ENCODE peak calls at places on chromosomes 7 and 10, in seven cellular contexts. G, F, Q, Y, J, S and W are unnamed samples.

GRCh38 chr10:24622781-24623301 is 100.8 kb downstream of the ARHGAP21 start:
- DNase-seq in Q (no peak), F (no peak), Y (no peak), S (peak; percentile 32), J (peak; percentile 78), G (no peak), W (peak; percentile 56)

GRCh38 chr7:45259966-45260646 is 102.5 kb downstream of the RAMP3 start:
- DNase-seq in G (peak; percentile 20), F (peak; percentile 88), Q (peak; percentile 29), Y (peak; percentile 18), J (peak; percentile 61), S (peak; percentile 53), W (peak; percentile 35)

GRCh38 chr7:101172005-101172853 is 6.9 kb upstream of the VGF start:
- DNase-seq in Q (peak; percentile 58), S (no peak), F (peak; percentile 29), G (no peak), Y (no peak), J (peak; percentile 53), W (no peak)

GRCh38 chr7:141737118-141737835 is 881 bp upstream of the SSBP1 start:
- DNase-seq in F (peak; percentile 33), Y (peak; percentile 6), G (no peak), Q (peak; percentile 35), J (peak; percentile 36), S (peak; percentile 16), W (peak; percentile 9)

GRCh38 chr7:24978837-24979469 is 1.0 kb downstream of the OSBPL3 start:
- DNase-seq in Q (peak; percentile 69), Y (no peak), J (no peak), G (peak; percentile 34), F (no peak), S (no peak), W (no peak)

GRCh38 chr10:34112431-34112830 is 702.7 kb downstream of the PARD3 start:
- DNase-seq in Q (no peak), Y (no peak), S (peak; percentile 47), G (no peak), F (no peak), J (no peak), W (no peak)

GRCh38 chr10:21069929-21070363 is 172.8 kb upstream of the NEBL start:
- DNase-seq in Q (no peak), G (no peak), Y (no peak), S (no peak), J (no peak), F (no peak), W (no peak)

GRCh38 chr7:67692425-67692824 is 695.8 kb downstream of the TYW1 start:
- DNase-seq in F (no peak), Y (peak; percentile 93), J (no peak), G (peak; percentile 63), Q (no peak), S (no peak), W (peak; percentile 61)

GRCh38 chr10:1652151-1652550 is 85.2 kb downstream of the ADARB2 start:
- DNase-seq in S (no peak), Q (no peak), Y (no peak), G (no peak), F (no peak), J (no peak), W (no peak)

GRCh38 chr10:22086730-22087364 is 83.3 kb upstream of the DNAJC1 start:
- DNase-seq in Q (peak; percentile 30), Y (peak; percentile 62), S (peak; percentile 92), F (no peak), J (no peak), G (no peak), W (peak; percentile 54)

GRCh38 chr7:64558323-64558705 is 4.6 kb downstream of the ZNF680 start:
- DNase-seq in S (no peak), J (peak; percentile 51), Y (no peak), Q (no peak), G (no peak), F (no peak), W (no peak)

GRCh38 chr10:79367421-79368189 is 20.3 kb downstream of the PPIF start:
- DNase-seq in F (no peak), G (no peak), J (no peak), Q (no peak), Y (peak; percentile 53), S (peak; percentile 65), W (peak; percentile 26)

GRCh38 chr10:58414270-58415041 is 29.2 kb downstream of the TFAM start:
- DNase-seq in F (no peak), S (peak; percentile 86), Q (peak; percentile 95), G (peak; percentile 48), J (no peak), Y (peak; percentile 81), W (peak; percentile 71)

GRCh38 chr10:120182431-120182830 is 274.6 kb upstream of the PLPP4 start:
- DNase-seq in G (no peak), J (no peak), Q (no peak), S (no peak), Y (no peak), F (no peak), W (no peak)

GRCh38 chr10:43905502-43906236 is 257.0 kb upstream of the ZNF32 start:
- DNase-seq in Y (no peak), G (no peak), S (peak; percentile 42), J (no peak), F (no peak), Q (no peak), W (no peak)

GRCh38 chr7:12694817-12695216 is 7.4 kb downstream of the ARL4A start:
- DNase-seq in S (no peak), Q (no peak), F (no peak), Y (no peak), J (no peak), G (no peak), W (no peak)

GRCh38 chr10:96906864-96907263 is 74.8 kb downstream of the LCOR start:
- DNase-seq in Q (peak; percentile 44), Y (no peak), J (no peak), G (no peak), F (no peak), S (no peak), W (no peak)

GRCh38 chr7:81625311-81625651 is 144.6 kb downstream of the HGF start:
- DNase-seq in Q (no peak), G (no peak), F (no peak), S (no peak), J (no peak), Y (no peak), W (no peak)

GRCh38 chr7:130879191-130879590 is 145.2 kb upstream of the KLF14 start:
- DNase-seq in F (no peak), J (no peak), G (no peak), Y (no peak), Q (peak; percentile 29), S (peak; percentile 46), W (peak; percentile 26)

GRCh38 chr10:101972761-101973160 is 83.2 kb downstream of the ARMH3 start:
- DNase-seq in G (no peak), F (no peak), J (no peak), Y (no peak), S (no peak), Q (no peak), W (peak; percentile 13)

GRCh38 chr7:101677421-101678137 is 48.5 kb upstream of the MYL10 start:
- DNase-seq in G (no peak), Y (peak; percentile 89), J (no peak), F (no peak), Q (peak; percentile 56), S (peak; percentile 56), W (peak; percentile 73)

GRCh38 chr7:118626739-118627138 is 402.2 kb downstream of the ANKRD7 start:
- DNase-seq in S (no peak), J (peak; percentile 1), Q (no peak), G (no peak), Y (no peak), F (no peak), W (no peak)

GRCh38 chr7:54839538-54840213 is 80.7 kb upstream of the SEC61G start:
- DNase-seq in Y (peak; percentile 70), S (peak; percentile 81), F (no peak), Q (peak; percentile 77), J (no peak), G (peak; percentile 55), W (peak; percentile 74)

GRCh38 chr10:12960939-12961338 is 40.6 kb downstream of the CCDC3 start:
- DNase-seq in Q (no peak), F (no peak), J (no peak), G (no peak), Y (no peak), S (no peak), W (no peak)

GRCh38 chr7:17062433-17063383 is 180.9 kb upstream of the AGR3 start:
- DNase-seq in Y (no peak), G (no peak), F (no peak), Q (no peak), J (no peak), S (peak; percentile 47), W (no peak)

GRCh38 chr7:138713191-138713590 is 12.0 kb upstream of the SVOPL start:
- DNase-seq in G (no peak), S (no peak), Y (no peak), F (no peak), J (no peak), Q (no peak), W (no peak)

GRCh38 chr7:44313016-44313415 is 12.4 kb downstream of the CAMK2B start:
- DNase-seq in Y (no peak), G (no peak), J (no peak), Q (no peak), F (no peak), S (no peak), W (no peak)

GRCh38 chr10:390449-391100 is 255.3 kb downstream of the ZMYND11 start:
- DNase-seq in S (no peak), J (no peak), Q (no peak), F (no peak), G (no peak), Y (no peak), W (no peak)

GRCh38 chr7:136923111-136923510 is 54.7 kb downstream of the CHRM2 start:
- DNase-seq in Q (peak; percentile 13), J (no peak), G (no peak), F (no peak), S (peak; percentile 62), Y (peak; percentile 89), W (peak; percentile 85)

GRCh38 chr10:132624847-132625839 is 87.6 kb downstream of the INPP5A start:
- DNase-seq in S (peak; percentile 22), F (no peak), Y (no peak), J (no peak), Q (no peak), G (no peak), W (no peak)

GRCh38 chr7:2819161-2819953 is 24.8 kb downstream of the GNA12 start:
- DNase-seq in Y (peak; percentile 79), Q (peak; percentile 64), J (no peak), F (no peak), G (no peak), S (no peak), W (peak; percentile 39)

GRCh38 chr7:92633211-92633906 is 43.2 kb upstream of the FAM133B start:
- DNase-seq in S (peak; percentile 96), F (no peak), Q (peak; percentile 96), J (no peak), Y (peak; percentile 99), G (peak; percentile 88), W (peak; percentile 98)

GRCh38 chr7:86190347-86190746 is 453.4 kb upstream of the GRM3 start:
- DNase-seq in Y (no peak), G (no peak), S (no peak), Q (no peak), J (no peak), F (no peak), W (no peak)

GRCh38 chr7:111159426-111159825 is 68.5 kb downstream of the LRRN3 start:
- DNase-seq in G (peak; percentile 34), F (no peak), Y (peak; percentile 57), Q (peak; percentile 32), S (peak; percentile 66), J (no peak), W (peak; percentile 2)

GRCh38 chr10:3248526-3249255 is 76.1 kb upstream of the PITRM1 start:
- DNase-seq in F (no peak), S (peak; percentile 97), G (peak; percentile 49), J (no peak), Q (peak; percentile 90), Y (peak; percentile 88), W (peak; percentile 96)

GRCh38 chr7:11127112-11127785 is 153.6 kb downstream of the PHF14 start:
- DNase-seq in S (peak; percentile 17), J (no peak), Y (no peak), F (no peak), G (no peak), Q (no peak), W (no peak)